ENCODE peak calls at places on chromosome 2, in four cellular contexts. A is K562, M is GM12878, B is HepG2. C is an unnamed sample.

GRCh38 chr2:30234180-30234971 is 3.0 kb downstream of the LBH start:
- DNase-seq in A (no peak), M (no peak), B (peak), C (peak)

GRCh38 chr2:199216253-199216652 is 241.5 kb downstream of the SATB2 start:
- DNase-seq in A (no peak), M (no peak), B (no peak), C (no peak)

GRCh38 chr2:112754562-112754961 is 9.8 kb downstream of the CKAP2L start:
- DNase-seq in A (no peak), M (no peak), B (no peak), C (no peak)

GRCh38 chr2:29782087-29782486 is 139.3 kb downstream of the ALK start:
- DNase-seq in A (no peak), M (no peak), B (no peak), C (no peak)

GRCh38 chr2:224221455-224221913 is 180.4 kb downstream of the FAM124B start:
- DNase-seq in A (no peak), M (no peak), B (no peak), C (peak)

GRCh38 chr2:3094999-3095958 is 282.3 kb downstream of the EIPR1 start:
- DNase-seq in A (peak), M (no peak), B (no peak), C (no peak)

GRCh38 chr2:224466315-224466714 is 64.4 kb upstream of the FAM124B start:
- DNase-seq in A (no peak), M (no peak), B (no peak), C (no peak)

GRCh38 chr2:43152711-43153627 is 73.4 kb downstream of the ZFP36L2 start:
- DNase-seq in A (no peak), M (no peak), B (no peak), C (no peak)

GRCh38 chr2:215527738-215528137 is 91.9 kb upstream of the FN1 start:
- DNase-seq in A (no peak), M (no peak), B (no peak), C (peak)

GRCh38 chr2:134306521-134306920 is 52.6 kb downstream of the MGAT5 start:
- DNase-seq in A (no peak), M (no peak), B (no peak), C (no peak)

GRCh38 chr2:60958361-60958760 is 59.2 kb upstream of the PEX13 start:
- DNase-seq in A (no peak), M (no peak), B (no peak), C (peak)

GRCh38 chr2:11556101-11556806 is 22.4 kb downstream of the GREB1 start:
- DNase-seq in A (no peak), M (no peak), B (no peak), C (no peak)

GRCh38 chr2:167275066-167275465 is 386.8 kb downstream of the XIRP2 start:
- DNase-seq in A (no peak), M (no peak), B (no peak), C (no peak)

GRCh38 chr2:103363639-103364038 is 601.8 kb downstream of the TMEM182 start:
- DNase-seq in A (no peak), M (no peak), B (no peak), C (no peak)

GRCh38 chr2:114442545-114442944 is at the start of gene DPP10:
- DNase-seq in A (no peak), M (no peak), B (peak), C (peak)

GRCh38 chr2:9998916-9999654 is 44.3 kb upstream of the KLF11 start:
- DNase-seq in A (no peak), M (no peak), B (no peak), C (no peak)

GRCh38 chr2:42310007-42310511 is 51.0 kb downstream of the COX7A2L start:
- DNase-seq in A (no peak), M (no peak), B (no peak), C (no peak)

GRCh38 chr2:206982360-206982759 is 43.0 kb downstream of the CPO start:
- DNase-seq in A (no peak), M (no peak), B (no peak), C (no peak)

GRCh38 chr2:216274194-216274593 is 98.1 kb downstream of the MARCHF4 start:
- DNase-seq in A (no peak), M (no peak), B (no peak), C (peak)

GRCh38 chr2:112583497-112584133 is 794 bp upstream of the CHCHD5 start:
- DNase-seq in A (peak), M (no peak), B (peak), C (no peak)

GRCh38 chr2:185644828-185645227 is 93.8 kb upstream of the FSIP2 start:
- DNase-seq in A (no peak), M (no peak), B (no peak), C (no peak)

GRCh38 chr2:230502593-230502992 is 86.6 kb downstream of the SP100 start:
- DNase-seq in A (no peak), M (no peak), B (no peak), C (no peak)

GRCh38 chr2:20634430-20635095 is 16.3 kb downstream of the HS1BP3 start:
- DNase-seq in A (no peak), M (no peak), B (no peak), C (peak)

GRCh38 chr2:112881217-112882000 is 29.6 kb upstream of the IL37 start:
- DNase-seq in A (peak), M (peak), B (peak), C (peak)

GRCh38 chr2:235864311-235864710 is 303.9 kb downstream of the GBX2 start:
- DNase-seq in A (no peak), M (no peak), B (no peak), C (no peak)

GRCh38 chr2:62654423-62654791 is 51.1 kb upstream of the EHBP1 start:
- DNase-seq in A (no peak), M (no peak), B (no peak), C (no peak)

DNA sequence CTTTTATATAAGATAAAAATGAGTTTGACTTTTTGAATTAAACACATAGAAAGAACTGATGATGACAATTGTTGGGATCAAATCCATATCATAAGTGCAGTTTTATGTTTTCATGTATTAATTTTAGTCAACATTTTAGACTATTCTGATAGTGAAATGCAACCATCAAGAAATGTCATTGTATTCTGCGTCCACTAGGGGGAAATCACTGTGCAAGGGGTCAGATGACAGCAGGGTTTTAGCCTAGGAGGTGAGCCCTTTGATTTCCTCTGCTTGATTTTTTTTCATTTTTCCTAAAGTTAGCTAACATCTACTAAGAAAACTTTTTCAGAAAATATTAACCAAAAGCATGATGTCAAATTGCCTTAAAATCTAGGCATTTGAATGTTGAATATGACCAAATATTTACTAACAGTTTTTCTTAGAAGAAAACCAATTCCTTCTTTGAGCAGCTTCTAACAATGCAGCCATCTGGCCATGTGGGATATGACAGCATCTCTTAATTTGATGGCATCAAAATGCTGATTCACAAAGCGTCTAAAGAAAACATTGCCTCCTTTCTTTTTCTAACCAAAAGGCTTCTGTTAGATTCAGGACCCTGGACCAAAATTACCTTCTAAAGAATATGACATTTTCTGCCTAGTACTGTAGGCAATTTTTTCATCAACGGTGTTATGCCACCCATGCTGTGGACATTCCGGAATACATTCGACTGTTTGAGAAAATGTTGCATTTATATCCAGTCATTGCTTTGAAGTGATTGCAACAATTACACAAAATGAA is 141.5 kb downstream of the SPHKAP start:
- DNase-seq in A (peak), M (no peak), B (peak), C (no peak)
- TF ChIP-seq SMC3 in A (no peak), M (peak), B (peak), C (no peak)

GRCh38 chr2:232584238-232584637 is 33.7 kb downstream of the EIF4E2 start:
- DNase-seq in A (no peak), M (no peak), B (no peak), C (no peak)

GRCh38 chr2:232586943-232587342 is 36.5 kb downstream of the EIF4E2 start:
- DNase-seq in A (no peak), M (no peak), B (no peak), C (no peak)

GRCh38 chr2:232588031-232588430 is 37.5 kb downstream of the EIF4E2 start:
- DNase-seq in A (no peak), M (no peak), B (no peak), C (no peak)

GRCh38 chr2:232588680-232589585 is 38.4 kb downstream of the EIF4E2 start:
- DNase-seq in A (no peak), M (no peak), B (no peak), C (peak)

GRCh38 chr2:232587527-232587926 is 37.0 kb downstream of the EIF4E2 start:
- DNase-seq in A (no peak), M (no peak), B (no peak), C (no peak)
- TF ChIP-seq MXI1 in A (no peak), M (no peak), B (no peak), C (no peak)

GRCh38 chr2:120180066-120180465 is 43.1 kb downstream of the TMEM185B start:
- DNase-seq in A (no peak), M (no peak), B (no peak), C (no peak)

GRCh38 chr2:120176526-120176925 is 46.7 kb downstream of the TMEM185B start:
- DNase-seq in A (no peak), M (no peak), B (no peak), C (no peak)

GRCh38 chr2:120177011-120177621 is 46.1 kb downstream of the TMEM185B start:
- DNase-seq in A (peak), M (peak), B (no peak), C (no peak)

GRCh38 chr2:120175000-120175581 is 48.1 kb downstream of the TMEM185B start:
- DNase-seq in A (peak), M (no peak), B (peak), C (peak)

DNA sequence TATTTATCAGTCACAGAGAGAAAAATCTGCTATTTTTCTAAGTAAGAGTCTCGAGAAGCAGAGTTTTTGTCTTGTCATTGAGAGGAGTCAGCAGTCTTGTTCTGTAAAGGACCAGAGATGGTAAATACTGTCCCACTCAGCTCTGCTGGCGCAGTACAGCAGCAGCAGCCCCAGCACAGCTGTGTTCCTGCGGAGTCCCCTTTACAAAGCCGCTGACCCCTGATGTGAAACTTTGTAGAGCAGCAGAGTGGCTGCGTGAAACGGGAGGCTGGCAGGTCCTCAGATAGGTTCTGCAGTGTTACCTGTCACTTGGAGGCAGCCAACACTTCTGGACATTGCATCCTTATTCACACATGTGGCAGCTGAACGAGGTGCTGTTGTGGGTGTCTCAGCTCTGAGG is 45.2 kb downstream of the TMEM185B start:
- DNase-seq in A (no peak), M (no peak), B (no peak), C (no peak)
- TF ChIP-seq SMC3 in A (no peak), M (no peak), B (no peak), C (no peak)

GRCh38 chr2:128199141-128199540 is 108.1 kb downstream of the UGGT1 start:
- DNase-seq in A (no peak), M (no peak), B (no peak), C (no peak)

GRCh38 chr2:128195435-128195984 is 104.5 kb downstream of the UGGT1 start:
- DNase-seq in A (no peak), M (no peak), B (peak), C (no peak)

GRCh38 chr2:128197059-128197458 is 106.1 kb downstream of the UGGT1 start:
- DNase-seq in A (no peak), M (no peak), B (no peak), C (no peak)

GRCh38 chr2:128196026-128196822 is 105.2 kb downstream of the UGGT1 start:
- DNase-seq in A (no peak), M (no peak), B (peak), C (peak)

DNA sequence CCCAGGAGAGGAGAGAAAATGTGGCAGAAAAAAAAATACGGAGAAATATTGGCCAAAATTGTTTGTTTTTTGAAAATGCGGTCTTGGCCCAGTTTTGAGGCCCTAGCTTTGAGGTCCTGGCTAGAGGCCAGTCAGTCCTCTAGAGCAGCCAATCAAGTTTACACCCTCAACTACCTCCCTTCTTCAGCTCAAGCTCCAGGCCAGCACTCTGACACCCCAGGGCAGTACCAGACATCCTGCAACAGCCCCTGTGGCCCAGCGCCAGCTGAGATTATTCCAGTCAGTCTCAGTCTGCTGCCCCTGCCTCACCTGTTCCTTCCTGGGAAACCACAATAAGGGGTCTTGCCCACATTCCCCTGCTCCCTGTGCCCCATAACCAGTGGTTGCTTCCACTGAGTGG is 107.7 kb downstream of the UGGT1 start:
- DNase-seq in A (no peak), M (no peak), B (no peak), C (no peak)
- TF ChIP-seq MXI1 in A (no peak), M (no peak), B (no peak), C (no peak)

DNA sequence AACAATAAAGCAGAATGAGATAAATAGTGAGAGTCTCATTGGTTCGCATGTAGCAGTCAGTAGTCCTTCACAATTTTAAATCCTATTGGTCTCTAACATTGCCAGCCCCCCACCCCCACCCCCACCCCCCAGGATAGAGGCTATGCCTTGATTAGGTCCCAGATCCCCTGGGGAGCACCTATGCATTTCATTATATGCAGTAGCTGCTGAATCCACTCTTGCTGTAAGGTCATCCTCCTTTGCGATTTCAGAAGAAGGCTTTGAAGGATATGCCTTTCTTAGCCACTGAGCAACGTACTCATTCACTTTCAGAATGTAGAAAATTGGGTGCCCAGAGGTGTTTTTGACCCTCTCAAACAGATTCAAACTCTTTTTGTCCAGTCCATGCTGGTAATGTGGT is 382.8 kb upstream of the GALNT5 start:
- DNase-seq in A (no peak), M (no peak), B (no peak), C (no peak)
- TF ChIP-seq SMC3 in A (no peak), M (no peak), B (no peak), C (no peak)

GRCh38 chr2:241562269-241562891 is 3.8 kb downstream of the BOK start:
- DNase-seq in A (no peak), M (no peak), B (no peak), C (no peak)

GRCh38 chr2:241560181-241560882 is 1.8 kb downstream of the BOK start:
- DNase-seq in A (no peak), M (no peak), B (no peak), C (no peak)

GRCh38 chr2:241560883-241561474 is 2.4 kb downstream of the BOK start:
- DNase-seq in A (no peak), M (no peak), B (no peak), C (peak)

GRCh38 chr2:241563031-241563507 is 4.5 kb downstream of the BOK start:
- DNase-seq in A (no peak), M (no peak), B (no peak), C (no peak)

GRCh38 chr2:241561811-241562210 is 3.3 kb downstream of the BOK start:
- DNase-seq in A (no peak), M (no peak), B (no peak), C (peak)
- TF ChIP-seq MXI1 in A (no peak), M (no peak), B (no peak), C (peak)

GRCh38 chr2:159774370-159774990 is 23.5 kb downstream of the CD302 start:
- DNase-seq in A (no peak), M (no peak), B (no peak), C (no peak)
- TF ChIP-seq SMC3 in A (no peak), M (no peak), B (no peak), C (no peak)

GRCh38 chr2:155372969-155373368 is 674.5 kb downstream of the KCNJ3 start:
- DNase-seq in A (no peak), M (no peak), B (no peak), C (no peak)

GRCh38 chr2:155363349-155363888 is 664.9 kb downstream of the KCNJ3 start:
- DNase-seq in A (peak), M (no peak), B (no peak), C (no peak)

GRCh38 chr2:155364766-155365165 is 666.3 kb downstream of the KCNJ3 start:
- DNase-seq in A (no peak), M (no peak), B (no peak), C (no peak)

DNA sequence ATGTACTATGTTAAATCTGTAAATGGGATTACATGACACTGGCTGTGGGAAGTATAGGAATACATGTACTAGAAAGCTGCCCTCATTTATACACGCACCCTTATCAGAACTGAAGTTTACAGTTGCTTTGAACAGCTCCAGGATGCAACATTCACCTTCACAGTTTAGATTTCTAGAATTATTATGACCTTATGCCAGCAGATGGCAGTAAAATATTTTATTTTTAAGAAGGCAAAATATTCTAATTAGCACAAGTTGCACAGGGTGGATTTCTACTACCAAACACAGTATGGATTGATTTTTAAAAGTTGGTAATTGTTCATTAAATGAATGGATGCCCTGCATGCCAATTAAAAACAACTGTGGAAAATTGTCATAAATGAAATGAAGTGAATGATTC is 670.4 kb downstream of the KCNJ3 start:
- DNase-seq in A (no peak), M (no peak), B (peak), C (peak)
- TF ChIP-seq MXI1 in A (no peak), M (no peak), B (no peak), C (no peak)